ENCODE peak calls at places on chromosome 1, in four cellular contexts. One of them, this sample, is unnamed.

GRCh38 chr1:217138173-217138838 is 415.1 kb upstream of the ESRRG start:
- DNase-seq in dorsolateral prefrontal cortex: no peak
- DNase-seq in HFFc6: no peak
- DNase-seq in esophagus squamous epithelium: no peak
- DNase-seq in this sample: no peak

GRCh38 chr1:20981903-20982695 is 194.6 kb downstream of the EIF4G3 start:
- DNase-seq in dorsolateral prefrontal cortex: no peak
- DNase-seq in esophagus squamous epithelium: no peak
- DNase-seq in HFFc6: peak; percentile 16
- DNase-seq in this sample: no peak

GRCh38 chr1:3838788-3839187 is 18.2 kb downstream of the CEP104 start:
- DNase-seq in dorsolateral prefrontal cortex: no peak
- DNase-seq in HFFc6: no peak
- DNase-seq in esophagus squamous epithelium: no peak
- DNase-seq in this sample: no peak

GRCh38 chr1:207459008-207459407 is 4.9 kb downstream of the CR2 start:
- DNase-seq in HFFc6: no peak
- DNase-seq in esophagus squamous epithelium: no peak
- DNase-seq in dorsolateral prefrontal cortex: no peak
- DNase-seq in this sample: no peak

GRCh38 chr1:31745071-31745897 is 18.9 kb downstream of the ADGRB2 start:
- DNase-seq in dorsolateral prefrontal cortex: peak; percentile 68
- DNase-seq in HFFc6: peak; percentile 60
- DNase-seq in esophagus squamous epithelium: no peak
- DNase-seq in this sample: peak; percentile 59

GRCh38 chr1:13965770-13966398 is 265.9 kb downstream of the PRDM2 start:
- DNase-seq in esophagus squamous epithelium: no peak
- DNase-seq in dorsolateral prefrontal cortex: peak; percentile 67
- DNase-seq in HFFc6: peak; percentile 11
- DNase-seq in this sample: peak; percentile 35

GRCh38 chr1:115557715-115558114 is 84.1 kb upstream of the VANGL1 start:
- DNase-seq in HFFc6: no peak
- DNase-seq in dorsolateral prefrontal cortex: no peak
- DNase-seq in esophagus squamous epithelium: no peak
- DNase-seq in this sample: no peak

GRCh38 chr1:222654849-222655248 is 37.0 kb downstream of the MIA3 start:
- DNase-seq in dorsolateral prefrontal cortex: no peak
- DNase-seq in HFFc6: no peak
- DNase-seq in esophagus squamous epithelium: peak; percentile 2
- DNase-seq in this sample: no peak

GRCh38 chr1:44524180-44524579 is 119.1 kb downstream of the RNF220 start:
- DNase-seq in HFFc6: no peak
- DNase-seq in dorsolateral prefrontal cortex: no peak
- DNase-seq in esophagus squamous epithelium: no peak
- DNase-seq in this sample: no peak

GRCh38 chr1:219050268-219050917 is 123.3 kb upstream of the LYPLAL1 start:
- DNase-seq in dorsolateral prefrontal cortex: no peak
- DNase-seq in HFFc6: no peak
- DNase-seq in esophagus squamous epithelium: no peak
- DNase-seq in this sample: no peak

GRCh38 chr1:152189657-152190442 is 30.8 kb upstream of the RPTN start:
- DNase-seq in esophagus squamous epithelium: no peak
- DNase-seq in HFFc6: peak; percentile 47
- DNase-seq in dorsolateral prefrontal cortex: peak; percentile 10
- DNase-seq in this sample: no peak

GRCh38 chr1:16402742-16403141 is 34.5 kb downstream of the SPATA21 start:
- DNase-seq in HFFc6: no peak
- DNase-seq in dorsolateral prefrontal cortex: no peak
- DNase-seq in esophagus squamous epithelium: no peak
- DNase-seq in this sample: no peak

GRCh38 chr1:218642033-218642954 is 297.2 kb downstream of the TGFB2 start:
- DNase-seq in dorsolateral prefrontal cortex: no peak
- DNase-seq in HFFc6: no peak
- DNase-seq in esophagus squamous epithelium: no peak
- DNase-seq in this sample: no peak

GRCh38 chr1:226632922-226633351 is 84.4 kb downstream of the STUM start:
- DNase-seq in esophagus squamous epithelium: no peak
- DNase-seq in HFFc6: no peak
- DNase-seq in dorsolateral prefrontal cortex: no peak
- DNase-seq in this sample: no peak

GRCh38 chr1:175520186-175520585 is 223.2 kb downstream of the TNR start:
- DNase-seq in esophagus squamous epithelium: no peak
- DNase-seq in HFFc6: no peak
- DNase-seq in dorsolateral prefrontal cortex: no peak
- DNase-seq in this sample: no peak

GRCh38 chr1:203252678-203253077 is 23.2 kb upstream of the CHIT1 start:
- DNase-seq in HFFc6: no peak
- DNase-seq in esophagus squamous epithelium: no peak
- DNase-seq in dorsolateral prefrontal cortex: no peak
- DNase-seq in this sample: no peak

GRCh38 chr1:119676571-119677206 is 28.6 kb upstream of the ZNF697 start:
- DNase-seq in esophagus squamous epithelium: no peak
- DNase-seq in HFFc6: no peak
- DNase-seq in dorsolateral prefrontal cortex: no peak
- DNase-seq in this sample: no peak

GRCh38 chr1:119673171-119673940 is 25.3 kb upstream of the ZNF697 start:
- DNase-seq in esophagus squamous epithelium: no peak
- DNase-seq in dorsolateral prefrontal cortex: no peak
- DNase-seq in HFFc6: no peak
- DNase-seq in this sample: no peak

GRCh38 chr1:119675349-119676343 is 27.6 kb upstream of the ZNF697 start:
- DNase-seq in esophagus squamous epithelium: no peak
- DNase-seq in HFFc6: peak; percentile 88
- DNase-seq in dorsolateral prefrontal cortex: peak; percentile 83
- DNase-seq in this sample: peak; percentile 60

GRCh38 chr1:119674110-119674509 is 26.0 kb upstream of the ZNF697 start:
- DNase-seq in dorsolateral prefrontal cortex: no peak
- DNase-seq in esophagus squamous epithelium: no peak
- DNase-seq in HFFc6: peak; percentile 77
- DNase-seq in this sample: no peak

DNA sequence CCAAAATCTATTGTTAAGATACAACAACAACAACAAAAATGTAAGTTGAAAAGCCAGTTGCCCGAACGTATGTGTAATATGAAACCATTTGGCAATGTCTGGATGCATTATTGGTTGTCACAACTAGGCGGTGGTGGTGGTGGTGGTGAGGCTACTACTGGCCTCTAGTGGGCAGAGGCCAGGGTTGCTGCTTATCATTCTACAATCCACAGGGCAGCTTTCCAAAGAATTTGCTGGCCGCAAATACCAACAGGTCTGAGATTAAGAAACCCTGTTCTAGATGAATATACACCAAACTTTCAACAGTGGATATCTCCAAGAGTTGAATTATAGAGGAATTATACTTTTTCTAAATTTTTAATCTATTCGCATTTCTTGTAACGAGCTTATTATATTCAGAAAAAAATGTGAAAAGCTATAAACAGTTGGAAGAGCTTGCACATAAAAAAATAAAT is 26.8 kb upstream of the ZNF697 start:
- DNase-seq in HFFc6: peak; percentile 86
- DNase-seq in esophagus squamous epithelium: no peak
- DNase-seq in dorsolateral prefrontal cortex: peak; percentile 6
- DNase-seq in this sample: no peak
- TF ChIP-seq CTCF in HFFc6: peak; percentile 71
- TF ChIP-seq CTCF in esophagus squamous epithelium: no peak
- TF ChIP-seq CTCF in dorsolateral prefrontal cortex: no peak
- TF ChIP-seq CTCF in this sample: no peak

GRCh38 chr1:923131-923990 is at the start of gene SAMD11:
- DNase-seq in esophagus squamous epithelium: no peak
- DNase-seq in HFFc6: peak; percentile 74
- DNase-seq in dorsolateral prefrontal cortex: peak; percentile 77
- DNase-seq in this sample: peak; percentile 80

GRCh38 chr1:925532-926421 is 2.1 kb downstream of the SAMD11 start:
- DNase-seq in dorsolateral prefrontal cortex: no peak
- DNase-seq in HFFc6: peak; percentile 31
- DNase-seq in esophagus squamous epithelium: no peak
- DNase-seq in this sample: no peak

GRCh38 chr1:923991-924618 is 382 bp downstream of the SAMD11 start:
- DNase-seq in HFFc6: no peak
- DNase-seq in dorsolateral prefrontal cortex: no peak
- DNase-seq in esophagus squamous epithelium: no peak
- DNase-seq in this sample: no peak

GRCh38 chr1:927234-927633 is 3.5 kb downstream of the SAMD11 start:
- DNase-seq in HFFc6: no peak
- DNase-seq in dorsolateral prefrontal cortex: no peak
- DNase-seq in esophagus squamous epithelium: no peak
- DNase-seq in this sample: no peak

GRCh38 chr1:924619-925323 is 1.0 kb downstream of the SAMD11 start:
- DNase-seq in esophagus squamous epithelium: no peak
- DNase-seq in HFFc6: peak; percentile 61
- DNase-seq in dorsolateral prefrontal cortex: no peak
- DNase-seq in this sample: no peak
- TF ChIP-seq CTCF in esophagus squamous epithelium: no peak
- TF ChIP-seq CTCF in HFFc6: peak; percentile 28
- TF ChIP-seq CTCF in dorsolateral prefrontal cortex: no peak
- TF ChIP-seq CTCF in this sample: peak; percentile 9

GRCh38 chr1:86788300-86789206 is 84.2 kb downstream of the SH3GLB1 start:
- DNase-seq in dorsolateral prefrontal cortex: no peak
- DNase-seq in HFFc6: peak; percentile 76
- DNase-seq in esophagus squamous epithelium: no peak
- DNase-seq in this sample: no peak

GRCh38 chr1:86782482-86782881 is 78.1 kb downstream of the SH3GLB1 start:
- DNase-seq in esophagus squamous epithelium: no peak
- DNase-seq in dorsolateral prefrontal cortex: no peak
- DNase-seq in HFFc6: no peak
- DNase-seq in this sample: no peak

GRCh38 chr1:86787626-86788025 is 83.2 kb downstream of the SH3GLB1 start:
- DNase-seq in HFFc6: no peak
- DNase-seq in dorsolateral prefrontal cortex: no peak
- DNase-seq in esophagus squamous epithelium: no peak
- DNase-seq in this sample: no peak
- TF ChIP-seq CTCF in HFFc6: no peak
- TF ChIP-seq CTCF in dorsolateral prefrontal cortex: no peak
- TF ChIP-seq CTCF in esophagus squamous epithelium: no peak
- TF ChIP-seq CTCF in this sample: no peak

DNA sequence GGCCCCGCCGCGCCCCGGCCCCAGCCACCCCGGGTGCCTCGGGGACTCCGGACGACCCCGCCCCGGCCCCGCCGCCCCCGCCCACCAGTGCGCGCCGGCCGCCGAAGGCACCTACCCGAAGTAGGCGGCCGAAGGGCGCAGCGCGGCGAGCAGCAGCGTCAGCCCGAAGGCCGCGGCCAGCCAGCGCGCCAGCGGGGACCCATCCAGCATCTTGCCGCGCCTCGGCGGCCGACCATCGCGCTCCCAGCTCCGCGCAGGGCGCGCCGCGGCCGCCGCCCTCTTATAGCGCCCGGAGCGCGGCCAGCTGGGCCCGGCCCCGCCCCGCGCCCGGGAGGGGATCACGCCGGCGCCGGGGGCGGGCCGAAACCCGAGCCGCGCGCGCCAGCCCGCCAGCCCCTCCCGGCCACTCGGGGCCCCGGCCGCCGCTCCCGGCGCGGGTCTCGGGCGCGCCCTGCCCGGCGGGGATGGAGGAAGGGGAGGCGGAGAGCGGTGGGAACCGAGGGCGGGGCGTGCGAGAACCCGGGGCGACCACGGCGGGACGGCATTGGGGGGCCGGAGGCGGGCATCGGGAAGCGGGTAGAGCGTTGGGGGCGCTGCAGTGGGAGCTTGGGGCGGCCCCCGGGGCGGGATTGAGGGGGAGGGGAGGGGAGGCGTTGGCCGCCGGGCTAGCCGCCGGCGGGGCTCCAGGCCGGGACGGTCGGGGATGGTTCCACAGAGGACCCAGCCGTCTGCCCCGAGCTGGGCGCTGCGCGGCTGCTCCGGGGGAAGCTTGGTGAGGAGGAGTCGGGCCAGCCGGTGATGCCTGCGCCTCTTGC is at the start of gene WNT9A:
- DNase-seq in esophagus squamous epithelium: no peak
- DNase-seq in dorsolateral prefrontal cortex: no peak
- DNase-seq in HFFc6: no peak
- DNase-seq in this sample: peak; percentile 39
- TF ChIP-seq CTCF in esophagus squamous epithelium: no peak
- TF ChIP-seq CTCF in dorsolateral prefrontal cortex: no peak
- TF ChIP-seq CTCF in HFFc6: no peak
- TF ChIP-seq CTCF in this sample: no peak

DNA sequence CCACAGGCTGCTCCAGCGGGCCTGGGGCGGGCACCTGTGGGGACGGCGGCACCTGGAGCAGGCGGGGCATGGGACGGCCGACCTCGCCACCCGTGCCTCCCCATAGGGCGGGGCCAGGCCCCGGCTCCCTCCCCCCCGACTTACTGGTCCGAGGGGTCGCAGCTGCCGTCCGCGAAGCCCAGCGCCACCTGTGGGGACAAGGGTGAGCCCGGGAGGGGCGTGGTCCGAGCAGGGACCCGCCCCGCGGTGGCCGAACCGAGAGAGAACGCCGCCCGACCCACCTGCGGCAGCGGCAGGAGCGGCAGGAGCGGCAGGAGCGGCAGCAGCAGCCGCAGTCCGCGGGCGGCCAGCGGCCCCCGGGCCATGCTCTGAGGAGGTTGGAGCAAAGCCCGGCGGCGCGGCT is at the start of gene TMEM52:
- DNase-seq in HFFc6: no peak
- DNase-seq in dorsolateral prefrontal cortex: no peak
- DNase-seq in esophagus squamous epithelium: no peak
- DNase-seq in this sample: no peak
- TF ChIP-seq CTCF in HFFc6: no peak
- TF ChIP-seq CTCF in dorsolateral prefrontal cortex: no peak
- TF ChIP-seq CTCF in esophagus squamous epithelium: no peak
- TF ChIP-seq CTCF in this sample: no peak

DNA sequence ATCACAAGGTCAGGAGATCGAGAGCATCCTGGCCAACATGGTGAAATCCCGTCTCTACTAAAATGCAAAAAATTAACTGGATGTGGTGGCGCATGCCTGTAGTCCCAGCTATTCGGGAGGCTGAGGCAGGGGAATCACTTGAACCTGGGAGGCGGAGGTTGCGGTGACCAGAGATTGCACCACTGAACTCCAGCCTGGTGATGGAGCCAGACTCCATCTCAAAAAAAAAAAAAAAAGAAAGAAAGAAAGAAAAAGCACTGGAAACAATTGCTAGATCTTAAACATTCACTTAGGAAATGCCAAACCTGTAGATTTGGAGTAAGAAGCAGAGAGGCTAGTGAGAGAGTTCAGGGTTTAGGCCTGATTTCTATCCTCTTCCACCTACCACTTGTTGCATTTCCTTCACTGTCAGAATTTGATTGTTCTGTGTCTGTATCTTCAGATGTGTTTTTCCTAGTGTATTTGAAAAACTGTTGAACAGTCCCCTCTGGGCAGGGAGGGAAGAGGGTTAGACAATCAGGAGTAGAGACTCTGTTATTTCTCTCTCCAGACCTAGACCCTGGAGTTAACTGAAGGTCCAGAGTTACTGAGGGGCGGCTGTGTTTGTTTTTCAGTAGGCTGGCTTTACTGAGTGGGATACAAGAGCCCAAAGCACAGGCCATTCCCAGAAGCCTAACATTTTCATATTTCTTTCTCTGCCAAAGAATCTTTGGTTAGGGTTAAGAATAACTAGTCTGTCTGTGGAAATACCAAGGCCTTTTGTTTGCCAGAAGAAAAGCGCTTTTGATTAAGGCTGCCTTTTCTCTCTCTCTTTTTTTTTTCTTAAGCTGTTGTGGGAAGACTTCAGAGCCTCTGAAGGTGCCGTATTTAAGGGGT is 31.1 kb upstream of the MACF1 start:
- DNase-seq in HFFc6: no peak
- DNase-seq in esophagus squamous epithelium: no peak
- DNase-seq in dorsolateral prefrontal cortex: no peak
- DNase-seq in this sample: no peak
- TF ChIP-seq CTCF in HFFc6: peak; percentile 43
- TF ChIP-seq CTCF in esophagus squamous epithelium: no peak
- TF ChIP-seq CTCF in dorsolateral prefrontal cortex: peak; percentile 17
- TF ChIP-seq CTCF in this sample: no peak